ENCODE peak calls at places on chromosomes 13 and 19, in five cellular contexts. One of them, this sample, is unnamed.

GRCh38 chr19:38388310-38389100 is at the start of gene SPRED3:
- DNase-seq in BE2C: peak; percentile 55
- DNase-seq in HepG2: no peak
- DNase-seq in glutamatergic neuron: peak; percentile 70
- DNase-seq in fibroblast of pulmonary artery: no peak
- DNase-seq in this sample: peak; percentile 77

GRCh38 chr13:100280681-100281080 is 191.8 kb downstream of the PCCA start:
- DNase-seq in HepG2: no peak
- DNase-seq in glutamatergic neuron: no peak
- DNase-seq in BE2C: no peak
- DNase-seq in fibroblast of pulmonary artery: peak; percentile 12
- DNase-seq in this sample: no peak

GRCh38 chr13:54029226-54029625 is 1000.6 kb downstream of the OLFM4 start:
- DNase-seq in HepG2: no peak
- DNase-seq in fibroblast of pulmonary artery: no peak
- DNase-seq in BE2C: no peak
- DNase-seq in glutamatergic neuron: no peak
- DNase-seq in this sample: no peak

GRCh38 chr19:45442927-45443461 is 19.3 kb upstream of the ERCC1 start:
- DNase-seq in glutamatergic neuron: no peak
- DNase-seq in fibroblast of pulmonary artery: peak; percentile 56
- DNase-seq in HepG2: no peak
- DNase-seq in BE2C: peak; percentile 63
- DNase-seq in this sample: peak; percentile 74

GRCh38 chr19:54190942-54191670 is at the start of gene TSEN34:
- DNase-seq in BE2C: peak; percentile 93
- DNase-seq in HepG2: peak; percentile 71
- DNase-seq in glutamatergic neuron: peak; percentile 90
- DNase-seq in fibroblast of pulmonary artery: peak; percentile 82
- DNase-seq in this sample: peak; percentile 88

GRCh38 chr19:23241433-23241832 is 8.8 kb downstream of the ZNF724 start:
- DNase-seq in glutamatergic neuron: no peak
- DNase-seq in BE2C: no peak
- DNase-seq in HepG2: no peak
- DNase-seq in fibroblast of pulmonary artery: no peak
- DNase-seq in this sample: no peak

GRCh38 chr13:32314968-32315254 is 252 bp downstream of the ZAR1L start:
- DNase-seq in BE2C: peak; percentile 17
- DNase-seq in HepG2: peak; percentile 40
- DNase-seq in fibroblast of pulmonary artery: peak; percentile 49
- DNase-seq in glutamatergic neuron: no peak
- DNase-seq in this sample: no peak

GRCh38 chr19:16168465-16169081 is 4.8 kb downstream of the CIB3 start:
- DNase-seq in fibroblast of pulmonary artery: peak; percentile 61
- DNase-seq in BE2C: no peak
- DNase-seq in glutamatergic neuron: no peak
- DNase-seq in HepG2: no peak
- DNase-seq in this sample: peak; percentile 24

GRCh38 chr19:16541526-16542044 is 652 bp downstream of the CHERP start:
- DNase-seq in glutamatergic neuron: no peak
- DNase-seq in fibroblast of pulmonary artery: peak; percentile 30
- DNase-seq in HepG2: no peak
- DNase-seq in BE2C: no peak
- DNase-seq in this sample: peak; percentile 40

GRCh38 chr19:46723023-46723461 is 6.1 kb upstream of the PRKD2 start:
- DNase-seq in HepG2: no peak
- DNase-seq in fibroblast of pulmonary artery: no peak
- DNase-seq in glutamatergic neuron: no peak
- DNase-seq in BE2C: no peak
- DNase-seq in this sample: no peak

GRCh38 chr19:46866407-46867132 is 5.8 kb downstream of the ARHGAP35 start:
- DNase-seq in HepG2: peak; percentile 57
- DNase-seq in fibroblast of pulmonary artery: no peak
- DNase-seq in BE2C: no peak
- DNase-seq in glutamatergic neuron: no peak
- DNase-seq in this sample: peak; percentile 42

GRCh38 chr19:18291590-18292459 is 10.4 kb upstream of the JUND start:
- DNase-seq in BE2C: peak; percentile 71
- DNase-seq in glutamatergic neuron: peak; percentile 69
- DNase-seq in HepG2: peak; percentile 51
- DNase-seq in fibroblast of pulmonary artery: peak; percentile 85
- DNase-seq in this sample: peak; percentile 90

GRCh38 chr19:55392820-55393219 is 7.1 kb downstream of the RPL28 start:
- DNase-seq in HepG2: no peak
- DNase-seq in fibroblast of pulmonary artery: no peak
- DNase-seq in BE2C: no peak
- DNase-seq in glutamatergic neuron: peak; percentile 63
- DNase-seq in this sample: no peak

GRCh38 chr19:56727731-56728130 is 56.2 kb upstream of the ZNF835 start:
- DNase-seq in fibroblast of pulmonary artery: no peak
- DNase-seq in BE2C: no peak
- DNase-seq in HepG2: no peak
- DNase-seq in glutamatergic neuron: no peak
- DNase-seq in this sample: no peak

GRCh38 chr13:111904701-111905608 is 162.0 kb upstream of the SOX1 start:
- DNase-seq in fibroblast of pulmonary artery: no peak
- DNase-seq in glutamatergic neuron: no peak
- DNase-seq in HepG2: no peak
- DNase-seq in BE2C: no peak
- DNase-seq in this sample: no peak

GRCh38 chr13:84896128-84896527 is 903.1 kb downstream of the SLITRK6 start:
- DNase-seq in fibroblast of pulmonary artery: peak; percentile 79
- DNase-seq in HepG2: peak; percentile 52
- DNase-seq in glutamatergic neuron: peak; percentile 47
- DNase-seq in BE2C: peak; percentile 52
- DNase-seq in this sample: peak; percentile 52

GRCh38 chr19:39195755-39196154 is 1.0 kb upstream of the NCCRP1 start:
- DNase-seq in HepG2: no peak
- DNase-seq in glutamatergic neuron: no peak
- DNase-seq in fibroblast of pulmonary artery: no peak
- DNase-seq in BE2C: no peak
- DNase-seq in this sample: no peak

GRCh38 chr13:47598340-47598911 is 402.6 kb downstream of the SUCLA2 start:
- DNase-seq in BE2C: no peak
- DNase-seq in glutamatergic neuron: no peak
- DNase-seq in fibroblast of pulmonary artery: peak; percentile 27
- DNase-seq in HepG2: no peak
- DNase-seq in this sample: peak; percentile 19

GRCh38 chr19:7658219-7658686 is 10.6 kb upstream of the RETN start:
- DNase-seq in fibroblast of pulmonary artery: no peak
- DNase-seq in HepG2: no peak
- DNase-seq in BE2C: no peak
- DNase-seq in glutamatergic neuron: no peak
- DNase-seq in this sample: no peak

GRCh38 chr13:31081316-31081715 is 80.4 kb downstream of the HSPH1 start:
- DNase-seq in BE2C: no peak
- DNase-seq in glutamatergic neuron: no peak
- DNase-seq in HepG2: no peak
- DNase-seq in fibroblast of pulmonary artery: no peak
- DNase-seq in this sample: no peak

GRCh38 chr13:42363941-42364612 is 92.1 kb downstream of the AKAP11 start:
- DNase-seq in fibroblast of pulmonary artery: peak; percentile 40
- DNase-seq in HepG2: no peak
- DNase-seq in glutamatergic neuron: no peak
- DNase-seq in BE2C: no peak
- DNase-seq in this sample: peak; percentile 12

GRCh38 chr13:27592865-27593264 is 27.5 kb downstream of the LNX2 start:
- DNase-seq in glutamatergic neuron: no peak
- DNase-seq in fibroblast of pulmonary artery: no peak
- DNase-seq in BE2C: no peak
- DNase-seq in HepG2: no peak
- DNase-seq in this sample: no peak

GRCh38 chr13:31625115-31625514 is 114.2 kb upstream of the RXFP2 start:
- DNase-seq in fibroblast of pulmonary artery: peak; percentile 66
- DNase-seq in glutamatergic neuron: no peak
- DNase-seq in BE2C: no peak
- DNase-seq in HepG2: no peak
- DNase-seq in this sample: no peak

GRCh38 chr13:33796095-33796494 is 21.9 kb upstream of the RFC3 start:
- DNase-seq in glutamatergic neuron: no peak
- DNase-seq in BE2C: no peak
- DNase-seq in HepG2: no peak
- DNase-seq in fibroblast of pulmonary artery: no peak
- DNase-seq in this sample: no peak

GRCh38 chr13:49435992-49436391 is 7.9 kb downstream of the CAB39L start:
- DNase-seq in BE2C: no peak
- DNase-seq in glutamatergic neuron: no peak
- DNase-seq in HepG2: no peak
- DNase-seq in fibroblast of pulmonary artery: peak; percentile 24
- DNase-seq in this sample: peak; percentile 62

GRCh38 chr19:5035817-5036732 is 67.2 kb downstream of the KDM4B start:
- DNase-seq in HepG2: no peak
- DNase-seq in glutamatergic neuron: no peak
- DNase-seq in fibroblast of pulmonary artery: no peak
- DNase-seq in BE2C: no peak
- DNase-seq in this sample: no peak

GRCh38 chr13:106810069-106810468 is 242.1 kb upstream of the ARGLU1 start:
- DNase-seq in fibroblast of pulmonary artery: no peak
- DNase-seq in HepG2: no peak
- DNase-seq in glutamatergic neuron: no peak
- DNase-seq in BE2C: no peak
- DNase-seq in this sample: no peak

GRCh38 chr13:51357928-51358595 is 18.6 kb downstream of the SERPINE3 start:
- DNase-seq in glutamatergic neuron: no peak
- DNase-seq in fibroblast of pulmonary artery: no peak
- DNase-seq in HepG2: no peak
- DNase-seq in BE2C: no peak
- DNase-seq in this sample: peak; percentile 74

GRCh38 chr19:48713041-48713863 is 6.3 kb downstream of the MAMSTR start:
- DNase-seq in fibroblast of pulmonary artery: no peak
- DNase-seq in HepG2: no peak
- DNase-seq in BE2C: no peak
- DNase-seq in glutamatergic neuron: peak; percentile 38
- DNase-seq in this sample: no peak

GRCh38 chr19:51122112-51122981 is 2.4 kb upstream of the SIGLEC9 start:
- DNase-seq in fibroblast of pulmonary artery: peak; percentile 59
- DNase-seq in BE2C: no peak
- DNase-seq in glutamatergic neuron: no peak
- DNase-seq in HepG2: no peak
- DNase-seq in this sample: no peak

GRCh38 chr19:48216933-48217332 is 38.8 kb downstream of the CARD8 start:
- DNase-seq in BE2C: no peak
- DNase-seq in HepG2: no peak
- DNase-seq in fibroblast of pulmonary artery: no peak
- DNase-seq in glutamatergic neuron: peak; percentile 35
- DNase-seq in this sample: no peak

GRCh38 chr19:40392894-40393517 is 3.0 kb upstream of the HIPK4 start:
- DNase-seq in HepG2: peak; percentile 31
- DNase-seq in glutamatergic neuron: no peak
- DNase-seq in BE2C: peak; percentile 36
- DNase-seq in fibroblast of pulmonary artery: no peak
- DNase-seq in this sample: no peak
- TF ChIP-seq CTCF in HepG2: peak; percentile 75
- TF ChIP-seq CTCF in glutamatergic neuron: no peak
- TF ChIP-seq CTCF in BE2C: peak; percentile 47
- TF ChIP-seq CTCF in fibroblast of pulmonary artery: peak; percentile 15
- TF ChIP-seq CTCF in this sample: peak; percentile 26

DNA sequence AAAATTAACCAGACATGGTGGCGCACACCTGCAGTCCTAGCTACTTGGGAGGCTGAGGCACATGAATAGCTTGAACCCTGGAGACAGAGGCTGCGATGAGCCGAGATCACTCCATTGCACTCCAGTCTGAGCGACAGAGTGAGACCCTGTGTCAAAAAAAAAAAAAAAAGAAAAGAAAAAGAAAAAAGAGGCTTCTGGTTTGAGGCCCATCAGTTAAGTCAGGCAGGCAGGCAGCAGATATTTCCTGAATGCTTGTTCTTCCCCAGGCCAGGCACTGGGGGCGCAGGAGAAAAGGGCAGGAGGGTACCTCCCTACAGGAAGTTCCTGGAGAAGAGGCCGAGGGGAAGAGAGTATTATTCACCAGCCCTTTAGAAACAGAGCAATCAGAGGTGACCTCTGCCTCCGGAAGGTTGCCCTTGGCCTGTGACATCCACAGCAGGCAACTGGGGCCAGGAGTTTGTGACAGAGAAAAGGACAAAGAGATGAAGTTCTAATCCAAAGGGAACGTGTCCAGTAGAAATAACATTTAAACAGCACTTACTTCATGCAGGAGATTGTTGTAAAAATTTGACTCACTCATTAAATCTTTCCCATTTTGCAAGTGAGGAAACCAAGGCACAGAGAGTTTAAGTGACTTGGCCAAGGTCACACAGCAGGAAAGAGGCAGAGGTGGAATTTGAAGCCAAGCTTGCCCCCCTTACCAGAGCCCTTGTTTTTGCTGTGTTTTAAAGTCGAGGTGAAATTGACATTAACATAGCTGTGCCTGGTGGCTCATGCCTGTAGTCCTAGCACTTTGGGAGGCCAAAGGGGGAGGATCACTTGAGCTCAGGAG is 4.3 kb upstream of the RLN3 start:
- DNase-seq in fibroblast of pulmonary artery: peak; percentile 69
- DNase-seq in BE2C: peak; percentile 68
- DNase-seq in HepG2: peak; percentile 85
- DNase-seq in glutamatergic neuron: peak; percentile 58
- DNase-seq in this sample: peak; percentile 56
- TF ChIP-seq CTCF in fibroblast of pulmonary artery: peak; percentile 68
- TF ChIP-seq CTCF in BE2C: peak; percentile 66
- TF ChIP-seq CTCF in HepG2: peak; percentile 83
- TF ChIP-seq CTCF in glutamatergic neuron: peak; percentile 53
- TF ChIP-seq CTCF in this sample: peak; percentile 67

GRCh38 chr19:35637165-35637564 is 4.4 kb upstream of the ETV2 start:
- DNase-seq in fibroblast of pulmonary artery: no peak
- DNase-seq in HepG2: no peak
- DNase-seq in glutamatergic neuron: no peak
- DNase-seq in BE2C: no peak
- DNase-seq in this sample: no peak

GRCh38 chr19:35636651-35637050 is 4.9 kb upstream of the ETV2 start:
- DNase-seq in glutamatergic neuron: no peak
- DNase-seq in BE2C: no peak
- DNase-seq in HepG2: no peak
- DNase-seq in fibroblast of pulmonary artery: no peak
- DNase-seq in this sample: no peak

GRCh38 chr19:35639863-35640262 is 1.7 kb upstream of the ETV2 start:
- DNase-seq in glutamatergic neuron: no peak
- DNase-seq in fibroblast of pulmonary artery: no peak
- DNase-seq in BE2C: no peak
- DNase-seq in HepG2: no peak
- DNase-seq in this sample: no peak

GRCh38 chr19:35641515-35642151 is at the start of gene ETV2:
- DNase-seq in fibroblast of pulmonary artery: peak; percentile 63
- DNase-seq in BE2C: peak; percentile 52
- DNase-seq in HepG2: no peak
- DNase-seq in glutamatergic neuron: no peak
- DNase-seq in this sample: peak; percentile 57

DNA sequence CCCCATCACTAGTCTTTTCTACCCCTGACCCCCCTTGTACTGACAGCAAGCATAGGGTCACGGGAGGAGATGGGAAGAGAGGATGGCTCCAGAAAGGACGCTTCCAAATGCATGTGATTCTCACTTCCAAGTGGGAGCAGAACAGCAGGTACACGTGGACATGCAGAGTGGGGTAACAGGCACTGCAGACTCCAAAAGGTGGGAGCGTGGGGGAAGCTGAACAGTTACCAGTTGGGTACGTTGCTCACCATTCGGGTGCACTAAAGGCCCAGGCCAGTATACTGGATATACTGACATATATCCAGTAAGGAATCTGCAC is 2.3 kb upstream of the ETV2 start:
- DNase-seq in fibroblast of pulmonary artery: no peak
- DNase-seq in HepG2: no peak
- DNase-seq in BE2C: no peak
- DNase-seq in glutamatergic neuron: no peak
- DNase-seq in this sample: no peak
- TF ChIP-seq CTCF in fibroblast of pulmonary artery: no peak
- TF ChIP-seq CTCF in HepG2: no peak
- TF ChIP-seq CTCF in BE2C: no peak
- TF ChIP-seq CTCF in glutamatergic neuron: no peak
- TF ChIP-seq CTCF in this sample: no peak

GRCh38 chr19:30036154-30037129 is 94.4 kb downstream of the URI1 start:
- DNase-seq in BE2C: no peak
- DNase-seq in glutamatergic neuron: no peak
- DNase-seq in HepG2: no peak
- DNase-seq in fibroblast of pulmonary artery: peak; percentile 7
- DNase-seq in this sample: peak; percentile 2
- TF ChIP-seq CTCF in BE2C: no peak
- TF ChIP-seq CTCF in glutamatergic neuron: no peak
- TF ChIP-seq CTCF in HepG2: no peak
- TF ChIP-seq CTCF in fibroblast of pulmonary artery: no peak
- TF ChIP-seq CTCF in this sample: no peak